ENCODE peak calls at places on chromosomes 1 and 21, in seven cellular contexts. B is pancreas; P is upper lobe of right lung; H is BE2C; A is effector memory CD4-positive, alpha-beta T cell; K is fibroblast of villous mesenchyme; M is left ventricle myocardium inferior. C is an unnamed sample.

GRCh38 chr1:162988869-162989268 is 80.3 kb upstream of the RGS4 start:
- DNase-seq in B (no peak), P (no peak), H (no peak), A (no peak), K (no peak), M (no peak), C (no peak)

GRCh38 chr1:15426492-15427279 is 11.6 kb upstream of the CTRC start:
- DNase-seq in B (no peak), P (no peak), H (no peak), A (no peak), K (peak; percentile 70), M (no peak), C (no peak)

GRCh38 chr1:58929667-58930325 is 145.9 kb upstream of the JUN start:
- DNase-seq in B (no peak), P (no peak), H (no peak), A (peak; percentile 36), K (peak; percentile 12), M (no peak), C (no peak)

GRCh38 chr1:92831368-92831761 is 475 bp upstream of the RPL5 start:
- DNase-seq in B (no peak), P (no peak), H (no peak), A (no peak), K (no peak), M (no peak), C (no peak)

GRCh38 chr1:87149166-87150065 is 179.3 kb upstream of the LMO4 start:
- DNase-seq in B (no peak), P (no peak), H (peak; percentile 35), A (no peak), K (peak; percentile 68), M (no peak), C (no peak)

GRCh38 chr1:221419513-221420088 is 322.3 kb downstream of the DUSP10 start:
- DNase-seq in B (no peak), P (no peak), H (no peak), A (no peak), K (peak; percentile 67), M (no peak), C (no peak)

GRCh38 chr21:29875873-29876272 is 63.9 kb downstream of the GRIK1 start:
- DNase-seq in B (no peak), P (no peak), H (no peak), A (no peak), K (no peak), M (no peak), C (no peak)

GRCh38 chr1:33972676-33973395 is 109.0 kb downstream of the HMGB4 start:
- DNase-seq in B (no peak), P (no peak), H (no peak), A (no peak), K (no peak), M (peak; percentile 74), C (peak; percentile 88)

GRCh38 chr1:208988811-208989222 is 594.7 kb upstream of the CAMK1G start:
- DNase-seq in B (no peak), P (no peak), H (no peak), A (no peak), K (peak; percentile 54), M (no peak), C (no peak)

DNA sequence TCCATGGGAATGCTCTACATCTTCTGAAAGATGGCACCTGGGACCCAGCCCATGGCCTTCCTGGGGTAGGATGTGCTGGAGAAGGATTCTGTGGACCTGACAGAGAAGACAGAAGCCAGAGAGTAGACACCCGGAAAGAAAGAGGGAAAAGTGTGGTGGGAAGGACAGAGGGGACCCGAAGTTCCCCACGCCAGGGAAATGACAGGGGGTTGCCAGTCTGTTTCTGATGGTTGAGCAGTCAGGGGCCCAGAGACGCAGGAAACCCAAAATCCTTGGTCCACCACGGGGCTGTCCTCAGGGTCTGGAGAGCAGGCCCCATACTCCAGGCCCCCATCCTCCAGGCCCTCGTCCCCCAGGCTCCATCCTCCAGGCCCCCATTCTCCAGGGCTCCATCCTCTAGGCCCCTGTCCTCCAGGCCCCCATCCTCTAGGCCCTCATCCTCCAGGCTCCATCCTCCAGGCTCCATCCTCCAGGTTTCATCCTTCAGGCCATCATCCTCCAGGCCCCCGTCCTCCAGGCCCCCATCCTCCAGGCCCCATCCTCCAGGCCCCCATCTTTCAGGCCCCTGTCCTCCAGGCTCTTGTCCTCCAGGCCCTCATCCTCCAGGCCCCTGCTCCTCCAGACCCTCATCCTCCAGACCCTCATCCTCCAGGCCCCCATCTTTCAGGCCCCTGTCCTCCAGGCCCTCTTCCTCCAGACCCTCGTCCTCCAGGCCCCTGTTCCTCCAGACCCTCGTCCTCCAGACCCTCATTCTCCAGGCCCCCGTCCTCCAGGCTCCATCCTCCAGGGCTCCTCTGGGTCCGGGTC is 1.0 kb upstream of the TFF2 start:
- DNase-seq in B (no peak), P (peak; percentile 56), H (no peak), A (no peak), K (no peak), M (no peak), C (peak; percentile 6)
- H3K4me3 ChIP-seq in B (no peak overlapping the region), P (no peak overlapping the region), H (no peak overlapping the region), A (no peak overlapping the region), K (no peak overlapping the region), M (no peak overlapping the region), C (no peak overlapping the region)

DNA sequence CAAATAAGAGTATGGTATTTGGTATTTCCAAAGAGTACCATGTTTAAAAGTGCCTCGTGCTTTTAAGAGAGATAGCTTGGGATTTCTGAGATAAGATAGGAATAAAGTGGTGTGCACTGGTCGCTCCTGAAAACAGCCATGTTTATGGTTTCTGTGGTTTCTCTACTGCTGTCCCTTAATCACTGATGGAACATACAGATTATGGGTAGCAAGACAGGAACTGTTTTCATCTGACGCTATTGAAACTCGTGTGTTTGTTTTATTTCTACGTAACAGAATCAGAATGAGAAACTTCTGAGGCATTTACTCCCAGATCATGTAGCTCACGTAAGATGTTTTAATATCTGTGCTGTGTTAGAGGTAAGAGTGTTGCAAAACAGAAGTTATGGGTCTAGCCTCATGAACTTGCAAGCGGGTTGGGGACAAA is 126.0 kb downstream of the KIAA0319L start:
- DNase-seq in B (no peak), P (no peak), H (no peak), A (no peak), K (peak; percentile 99), M (no peak), C (no peak)
- H3K4me3 ChIP-seq in B (no peak overlapping the region), P (no peak overlapping the region), H (no peak overlapping the region), A (no peak overlapping the region), K (no peak overlapping the region), M (no peak overlapping the region), C (no peak overlapping the region)

GRCh38 chr1:227242811-227243682 is 75.2 kb downstream of the CDC42BPA start:
- DNase-seq in B (no peak), P (no peak), H (no peak), A (no peak), K (no peak), M (no peak), C (no peak)
- H3K4me3 ChIP-seq in B (no peak overlapping the region), P (no peak overlapping the region), H (no peak overlapping the region), A (no peak overlapping the region), K (no peak overlapping the region), M (peak overlapping the region; percentile 55), C (no peak overlapping the region)

DNA sequence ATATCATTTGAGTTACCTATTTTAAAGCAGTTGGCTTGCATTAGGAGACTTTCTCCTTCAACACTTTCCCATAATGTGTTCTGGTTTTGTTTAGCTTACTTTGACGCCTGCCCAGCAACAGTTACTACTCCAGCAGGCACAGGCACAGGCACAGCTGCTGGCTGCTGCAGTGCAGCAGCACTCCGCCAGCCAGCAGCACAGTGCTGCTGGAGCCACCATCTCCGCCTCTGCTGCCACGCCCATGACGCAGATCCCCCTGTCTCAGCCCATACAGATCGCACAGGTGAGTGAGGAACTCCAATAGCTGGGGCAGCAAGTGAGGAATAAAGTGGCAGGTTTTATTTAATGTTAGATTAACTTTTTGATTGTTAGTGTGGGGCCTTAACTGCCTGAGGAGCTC is 144.3 kb downstream of the CD247 start:
- DNase-seq in B (no peak), P (no peak), H (peak; percentile 81), A (no peak), K (no peak), M (no peak), C (no peak)
- H3K4me3 ChIP-seq in B (no peak overlapping the region), P (no peak overlapping the region), H (peak overlapping the region; percentile 16), A (no peak overlapping the region), K (no peak overlapping the region), M (no peak overlapping the region), C (no peak overlapping the region)

GRCh38 chr1:28258628-28259251 is 578 bp upstream of the SESN2 start:
- DNase-seq in B (no peak), P (no peak), H (no peak), A (no peak), K (no peak), M (no peak), C (no peak)
- H3K4me3 ChIP-seq in B (no peak overlapping the region), P (peak overlapping the region; percentile 99), H (peak overlapping the region; percentile 32), A (peak overlapping the region; percentile 99), K (peak overlapping the region; percentile 37), M (peak overlapping the region; percentile 100), C (peak overlapping the region; percentile 97)

GRCh38 chr1:177490240-177490639 is 319.5 kb downstream of the BRINP2 start:
- DNase-seq in B (no peak), P (no peak), H (no peak), A (no peak), K (no peak), M (no peak), C (no peak)
- H3K4me3 ChIP-seq in B (no peak overlapping the region), P (no peak overlapping the region), H (no peak overlapping the region), A (no peak overlapping the region), K (no peak overlapping the region), M (no peak overlapping the region), C (no peak overlapping the region)

DNA sequence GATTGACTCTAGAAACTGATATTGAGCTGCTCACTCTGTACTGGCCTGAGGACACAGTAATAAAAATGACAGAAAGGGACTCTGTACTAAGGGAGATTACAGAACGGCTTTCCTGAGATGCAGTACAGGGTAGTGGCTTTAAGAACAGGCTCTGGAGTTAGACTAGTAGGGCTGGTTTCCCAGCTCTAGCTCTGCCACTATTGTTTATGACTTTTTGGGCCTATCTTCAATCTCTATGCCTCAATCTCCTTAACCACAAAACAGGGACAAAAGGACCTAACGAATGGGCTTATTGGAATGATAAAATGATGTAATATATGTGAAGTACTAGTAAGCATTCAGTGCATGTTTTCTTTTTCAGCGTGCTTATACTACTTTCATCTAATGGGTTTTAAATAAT is 1.4 kb downstream of the DEPDC1 start:
- DNase-seq in B (no peak), P (no peak), H (no peak), A (no peak), K (peak; percentile 8), M (no peak), C (no peak)
- H3K4me3 ChIP-seq in B (no peak overlapping the region), P (no peak overlapping the region), H (peak overlapping the region; percentile 86), A (no peak overlapping the region), K (peak overlapping the region; percentile 100), M (peak overlapping the region; percentile 70), C (no peak overlapping the region)